ENCODE peak calls at places on chromosomes 6 and 20, in five cellular contexts. One of them, this sample, is unnamed.

GRCh38 chr6:53244958-53245357 is 96.3 kb upstream of the GCM1 start:
- DNase-seq in naive thymus-derived CD8-positive, alpha-beta T cell: no peak
- DNase-seq in left kidney: no peak
- DNase-seq in activated T-cell treated with anti-CD3 and anti-CD28 coated beads, Interleukin-2, amount 50 U/mL, for 72 hours: peak; percentile 39
- DNase-seq in HTR-8/SVneo: no peak
- DNase-seq in this sample: peak; percentile 44

GRCh38 chr6:28225056-28225834 is at the start of gene ZSCAN9:
- DNase-seq in HTR-8/SVneo: peak; percentile 81
- DNase-seq in left kidney: peak; percentile 96
- DNase-seq in naive thymus-derived CD8-positive, alpha-beta T cell: no peak
- DNase-seq in activated T-cell treated with anti-CD3 and anti-CD28 coated beads, Interleukin-2, amount 50 U/mL, for 72 hours: peak; percentile 64
- DNase-seq in this sample: peak; percentile 15

GRCh38 chr6:157019733-157020132 is 242.6 kb downstream of the ARID1B start:
- DNase-seq in naive thymus-derived CD8-positive, alpha-beta T cell: no peak
- DNase-seq in HTR-8/SVneo: no peak
- DNase-seq in activated T-cell treated with anti-CD3 and anti-CD28 coated beads, Interleukin-2, amount 50 U/mL, for 72 hours: no peak
- DNase-seq in left kidney: peak; percentile 35
- DNase-seq in this sample: peak; percentile 37

GRCh38 chr6:108589244-108589730 is 28.6 kb downstream of the FOXO3 start:
- DNase-seq in left kidney: peak; percentile 95
- DNase-seq in activated T-cell treated with anti-CD3 and anti-CD28 coated beads, Interleukin-2, amount 50 U/mL, for 72 hours: no peak
- DNase-seq in HTR-8/SVneo: no peak
- DNase-seq in naive thymus-derived CD8-positive, alpha-beta T cell: no peak
- DNase-seq in this sample: no peak

GRCh38 chr6:158475344-158476302 is 84.3 kb upstream of the TMEM181 start:
- DNase-seq in left kidney: peak; percentile 45
- DNase-seq in activated T-cell treated with anti-CD3 and anti-CD28 coated beads, Interleukin-2, amount 50 U/mL, for 72 hours: no peak
- DNase-seq in HTR-8/SVneo: peak; percentile 41
- DNase-seq in naive thymus-derived CD8-positive, alpha-beta T cell: no peak
- DNase-seq in this sample: no peak

GRCh38 chr6:474454-475185 is 83.1 kb downstream of the IRF4 start:
- DNase-seq in HTR-8/SVneo: no peak
- DNase-seq in left kidney: peak; percentile 36
- DNase-seq in activated T-cell treated with anti-CD3 and anti-CD28 coated beads, Interleukin-2, amount 50 U/mL, for 72 hours: peak; percentile 89
- DNase-seq in naive thymus-derived CD8-positive, alpha-beta T cell: peak; percentile 86
- DNase-seq in this sample: peak; percentile 91

GRCh38 chr20:50120935-50121693 is 8.2 kb upstream of the UBE2V1 start:
- DNase-seq in naive thymus-derived CD8-positive, alpha-beta T cell: peak; percentile 83
- DNase-seq in activated T-cell treated with anti-CD3 and anti-CD28 coated beads, Interleukin-2, amount 50 U/mL, for 72 hours: peak; percentile 67
- DNase-seq in left kidney: peak; percentile 73
- DNase-seq in HTR-8/SVneo: peak; percentile 95
- DNase-seq in this sample: peak; percentile 49

GRCh38 chr6:82084324-82084920 is 163.1 kb downstream of the IBTK start:
- DNase-seq in naive thymus-derived CD8-positive, alpha-beta T cell: no peak
- DNase-seq in activated T-cell treated with anti-CD3 and anti-CD28 coated beads, Interleukin-2, amount 50 U/mL, for 72 hours: no peak
- DNase-seq in left kidney: no peak
- DNase-seq in HTR-8/SVneo: no peak
- DNase-seq in this sample: no peak

GRCh38 chr6:4506221-4506620 is 270.0 kb upstream of the CDYL start:
- DNase-seq in naive thymus-derived CD8-positive, alpha-beta T cell: no peak
- DNase-seq in HTR-8/SVneo: no peak
- DNase-seq in left kidney: no peak
- DNase-seq in activated T-cell treated with anti-CD3 and anti-CD28 coated beads, Interleukin-2, amount 50 U/mL, for 72 hours: no peak
- DNase-seq in this sample: no peak

GRCh38 chr20:38275815-38276550 is 15.4 kb upstream of the KIAA1755 start:
- DNase-seq in activated T-cell treated with anti-CD3 and anti-CD28 coated beads, Interleukin-2, amount 50 U/mL, for 72 hours: no peak
- DNase-seq in HTR-8/SVneo: no peak
- DNase-seq in left kidney: no peak
- DNase-seq in naive thymus-derived CD8-positive, alpha-beta T cell: no peak
- DNase-seq in this sample: peak; percentile 23

GRCh38 chr6:141848029-141848890 is 284.5 kb upstream of the GJE1 start:
- DNase-seq in activated T-cell treated with anti-CD3 and anti-CD28 coated beads, Interleukin-2, amount 50 U/mL, for 72 hours: no peak
- DNase-seq in HTR-8/SVneo: no peak
- DNase-seq in left kidney: no peak
- DNase-seq in naive thymus-derived CD8-positive, alpha-beta T cell: peak; percentile 67
- DNase-seq in this sample: peak; percentile 9

GRCh38 chr20:13211956-13212618 is 9.0 kb upstream of the ISM1 start:
- DNase-seq in activated T-cell treated with anti-CD3 and anti-CD28 coated beads, Interleukin-2, amount 50 U/mL, for 72 hours: no peak
- DNase-seq in naive thymus-derived CD8-positive, alpha-beta T cell: no peak
- DNase-seq in left kidney: no peak
- DNase-seq in HTR-8/SVneo: no peak
- DNase-seq in this sample: no peak

GRCh38 chr6:38404355-38404754 is 235.4 kb downstream of the BTBD9 start:
- DNase-seq in left kidney: no peak
- DNase-seq in naive thymus-derived CD8-positive, alpha-beta T cell: no peak
- DNase-seq in HTR-8/SVneo: no peak
- DNase-seq in activated T-cell treated with anti-CD3 and anti-CD28 coated beads, Interleukin-2, amount 50 U/mL, for 72 hours: no peak
- DNase-seq in this sample: no peak

GRCh38 chr6:101876431-101876830 is 482.9 kb downstream of the GRIK2 start:
- DNase-seq in naive thymus-derived CD8-positive, alpha-beta T cell: no peak
- DNase-seq in HTR-8/SVneo: no peak
- DNase-seq in activated T-cell treated with anti-CD3 and anti-CD28 coated beads, Interleukin-2, amount 50 U/mL, for 72 hours: no peak
- DNase-seq in left kidney: peak; percentile 4
- DNase-seq in this sample: no peak

GRCh38 chr20:46348972-46349741 is 40.9 kb upstream of the CDH22 start:
- DNase-seq in naive thymus-derived CD8-positive, alpha-beta T cell: no peak
- DNase-seq in HTR-8/SVneo: peak; percentile 81
- DNase-seq in left kidney: peak; percentile 82
- DNase-seq in activated T-cell treated with anti-CD3 and anti-CD28 coated beads, Interleukin-2, amount 50 U/mL, for 72 hours: peak; percentile 48
- DNase-seq in this sample: peak; percentile 32

GRCh38 chr6:63554782-63555181 is 17.5 kb upstream of the LOC128125822 start:
- DNase-seq in activated T-cell treated with anti-CD3 and anti-CD28 coated beads, Interleukin-2, amount 50 U/mL, for 72 hours: no peak
- DNase-seq in left kidney: no peak
- DNase-seq in HTR-8/SVneo: no peak
- DNase-seq in naive thymus-derived CD8-positive, alpha-beta T cell: no peak
- DNase-seq in this sample: no peak

GRCh38 chr6:151709329-151709728 is 98.2 kb upstream of the ESR1 start:
- DNase-seq in activated T-cell treated with anti-CD3 and anti-CD28 coated beads, Interleukin-2, amount 50 U/mL, for 72 hours: no peak
- DNase-seq in naive thymus-derived CD8-positive, alpha-beta T cell: no peak
- DNase-seq in HTR-8/SVneo: no peak
- DNase-seq in left kidney: no peak
- DNase-seq in this sample: no peak

GRCh38 chr20:63291811-63292210 is 1.2 kb upstream of the COL20A1 start:
- DNase-seq in naive thymus-derived CD8-positive, alpha-beta T cell: no peak
- DNase-seq in activated T-cell treated with anti-CD3 and anti-CD28 coated beads, Interleukin-2, amount 50 U/mL, for 72 hours: no peak
- DNase-seq in left kidney: no peak
- DNase-seq in HTR-8/SVneo: no peak
- DNase-seq in this sample: no peak

GRCh38 chr20:40638414-40638813 is 50.6 kb downstream of the MAFB start:
- DNase-seq in naive thymus-derived CD8-positive, alpha-beta T cell: no peak
- DNase-seq in activated T-cell treated with anti-CD3 and anti-CD28 coated beads, Interleukin-2, amount 50 U/mL, for 72 hours: no peak
- DNase-seq in left kidney: peak; percentile 60
- DNase-seq in HTR-8/SVneo: no peak
- DNase-seq in this sample: no peak

GRCh38 chr20:4937422-4938319 is 63.6 kb downstream of the SLC23A2 start:
- DNase-seq in HTR-8/SVneo: no peak
- DNase-seq in activated T-cell treated with anti-CD3 and anti-CD28 coated beads, Interleukin-2, amount 50 U/mL, for 72 hours: no peak
- DNase-seq in left kidney: peak; percentile 84
- DNase-seq in naive thymus-derived CD8-positive, alpha-beta T cell: no peak
- DNase-seq in this sample: no peak

GRCh38 chr6:80553071-80553740 is 446.7 kb downstream of the BCKDHB start:
- DNase-seq in activated T-cell treated with anti-CD3 and anti-CD28 coated beads, Interleukin-2, amount 50 U/mL, for 72 hours: no peak
- DNase-seq in naive thymus-derived CD8-positive, alpha-beta T cell: no peak
- DNase-seq in left kidney: peak; percentile 19
- DNase-seq in HTR-8/SVneo: no peak
- DNase-seq in this sample: no peak

GRCh38 chr20:63056236-63057132 is 49.7 kb upstream of the BHLHE23 start:
- DNase-seq in activated T-cell treated with anti-CD3 and anti-CD28 coated beads, Interleukin-2, amount 50 U/mL, for 72 hours: peak; percentile 40
- DNase-seq in HTR-8/SVneo: peak; percentile 79
- DNase-seq in left kidney: peak; percentile 88
- DNase-seq in naive thymus-derived CD8-positive, alpha-beta T cell: peak; percentile 80
- DNase-seq in this sample: peak; percentile 25

GRCh38 chr20:33731693-33732165 is at the start of gene ZNF341:
- DNase-seq in left kidney: peak; percentile 96
- DNase-seq in activated T-cell treated with anti-CD3 and anti-CD28 coated beads, Interleukin-2, amount 50 U/mL, for 72 hours: peak; percentile 94
- DNase-seq in HTR-8/SVneo: peak; percentile 86
- DNase-seq in naive thymus-derived CD8-positive, alpha-beta T cell: peak; percentile 94
- DNase-seq in this sample: peak; percentile 88

GRCh38 chr6:81362246-81362645 is 390.2 kb downstream of the TENT5A start:
- DNase-seq in HTR-8/SVneo: peak; percentile 0
- DNase-seq in left kidney: no peak
- DNase-seq in activated T-cell treated with anti-CD3 and anti-CD28 coated beads, Interleukin-2, amount 50 U/mL, for 72 hours: no peak
- DNase-seq in naive thymus-derived CD8-positive, alpha-beta T cell: no peak
- DNase-seq in this sample: no peak

GRCh38 chr6:160030103-160030502 is 61.2 kb downstream of the IGF2R start:
- DNase-seq in left kidney: peak; percentile 96
- DNase-seq in HTR-8/SVneo: peak; percentile 88
- DNase-seq in activated T-cell treated with anti-CD3 and anti-CD28 coated beads, Interleukin-2, amount 50 U/mL, for 72 hours: no peak
- DNase-seq in naive thymus-derived CD8-positive, alpha-beta T cell: no peak
- DNase-seq in this sample: no peak

GRCh38 chr6:47479156-47479541 is 1.6 kb downstream of the CD2AP start:
- DNase-seq in left kidney: peak; percentile 31
- DNase-seq in naive thymus-derived CD8-positive, alpha-beta T cell: no peak
- DNase-seq in activated T-cell treated with anti-CD3 and anti-CD28 coated beads, Interleukin-2, amount 50 U/mL, for 72 hours: no peak
- DNase-seq in HTR-8/SVneo: no peak
- DNase-seq in this sample: peak; percentile 16

GRCh38 chr6:42251911-42252637 is 34.4 kb upstream of the MRPS10 start:
- DNase-seq in HTR-8/SVneo: no peak
- DNase-seq in naive thymus-derived CD8-positive, alpha-beta T cell: no peak
- DNase-seq in left kidney: peak; percentile 48
- DNase-seq in activated T-cell treated with anti-CD3 and anti-CD28 coated beads, Interleukin-2, amount 50 U/mL, for 72 hours: no peak
- DNase-seq in this sample: no peak

GRCh38 chr20:24998631-24999445 is 6.3 kb upstream of the APMAP start:
- DNase-seq in naive thymus-derived CD8-positive, alpha-beta T cell: no peak
- DNase-seq in left kidney: no peak
- DNase-seq in activated T-cell treated with anti-CD3 and anti-CD28 coated beads, Interleukin-2, amount 50 U/mL, for 72 hours: no peak
- DNase-seq in HTR-8/SVneo: no peak
- DNase-seq in this sample: no peak

GRCh38 chr6:52577022-52577777 is at the start of gene TRAM2:
- DNase-seq in naive thymus-derived CD8-positive, alpha-beta T cell: peak; percentile 86
- DNase-seq in activated T-cell treated with anti-CD3 and anti-CD28 coated beads, Interleukin-2, amount 50 U/mL, for 72 hours: peak; percentile 83
- DNase-seq in HTR-8/SVneo: peak; percentile 60
- DNase-seq in left kidney: peak; percentile 95
- DNase-seq in this sample: peak; percentile 78

GRCh38 chr6:138089325-138089724 is 17.9 kb downstream of the PERP start:
- DNase-seq in HTR-8/SVneo: no peak
- DNase-seq in activated T-cell treated with anti-CD3 and anti-CD28 coated beads, Interleukin-2, amount 50 U/mL, for 72 hours: no peak
- DNase-seq in naive thymus-derived CD8-positive, alpha-beta T cell: no peak
- DNase-seq in left kidney: no peak
- DNase-seq in this sample: no peak

GRCh38 chr6:133973109-133973971 is 20.3 kb downstream of the TBPL1 start:
- DNase-seq in HTR-8/SVneo: peak; percentile 33
- DNase-seq in naive thymus-derived CD8-positive, alpha-beta T cell: no peak
- DNase-seq in left kidney: peak; percentile 74
- DNase-seq in activated T-cell treated with anti-CD3 and anti-CD28 coated beads, Interleukin-2, amount 50 U/mL, for 72 hours: no peak
- DNase-seq in this sample: peak; percentile 45

GRCh38 chr20:45138451-45139300 is 14.4 kb upstream of the WFDC12 start:
- DNase-seq in naive thymus-derived CD8-positive, alpha-beta T cell: no peak
- DNase-seq in left kidney: peak; percentile 9
- DNase-seq in activated T-cell treated with anti-CD3 and anti-CD28 coated beads, Interleukin-2, amount 50 U/mL, for 72 hours: peak; percentile 85
- DNase-seq in HTR-8/SVneo: peak; percentile 54
- DNase-seq in this sample: peak; percentile 13

GRCh38 chr6:31710490-31711219 is 4.0 kb downstream of the LY6G6F start:
- DNase-seq in naive thymus-derived CD8-positive, alpha-beta T cell: no peak
- DNase-seq in left kidney: no peak
- DNase-seq in activated T-cell treated with anti-CD3 and anti-CD28 coated beads, Interleukin-2, amount 50 U/mL, for 72 hours: no peak
- DNase-seq in HTR-8/SVneo: no peak
- DNase-seq in this sample: no peak

GRCh38 chr6:158758464-158758863 is 60.7 kb downstream of the EZR start:
- DNase-seq in naive thymus-derived CD8-positive, alpha-beta T cell: no peak
- DNase-seq in left kidney: peak; percentile 97
- DNase-seq in activated T-cell treated with anti-CD3 and anti-CD28 coated beads, Interleukin-2, amount 50 U/mL, for 72 hours: no peak
- DNase-seq in HTR-8/SVneo: peak; percentile 30
- DNase-seq in this sample: no peak